ENCODE peak calls at places on chromosome 15, in five cellular contexts. Z is lower lobe of right lung, P is fibroblast of lung, H is psoas muscle, E is foreskin fibroblast. I is an unnamed sample.

GRCh38 chr15:79035111-79035601 is 55.4 kb downstream of the RASGRF1 start:
- DNase-seq in Z (no peak), P (no peak), H (no peak), E (no peak), I (no peak)

GRCh38 chr15:50854594-50855490 is 53.6 kb upstream of the AP4E1 start:
- DNase-seq in Z (no peak), P (no peak), H (no peak), E (peak; percentile 6), I (no peak)

GRCh38 chr15:77611767-77612166 is 20.9 kb downstream of the LINGO1 start:
- DNase-seq in Z (no peak), P (no peak), H (no peak), E (no peak), I (no peak)

GRCh38 chr15:92391640-92392039 is 2.0 kb upstream of the ST8SIA2 start:
- DNase-seq in Z (no peak), P (peak; percentile 45), H (no peak), E (no peak), I (peak; percentile 3)

GRCh38 chr15:58441376-58442070 is 9.7 kb downstream of the LIPC start:
- DNase-seq in Z (no peak), P (peak; percentile 90), H (no peak), E (peak; percentile 81), I (peak; percentile 89)

GRCh38 chr15:72198410-72199270 is 1.1 kb upstream of the GRAMD2A start:
- DNase-seq in Z (peak; percentile 71), P (no peak), H (no peak), E (no peak), I (no peak)

GRCh38 chr15:22794063-22794462 is 7.6 kb downstream of the NIPA1 start:
- DNase-seq in Z (no peak), P (no peak), H (no peak), E (no peak), I (no peak)

GRCh38 chr15:58179741-58180381 is 41.7 kb downstream of the AQP9 start:
- DNase-seq in Z (no peak), P (peak; percentile 17), H (no peak), E (peak; percentile 38), I (peak; percentile 77)

GRCh38 chr15:73928971-73929627 is 2.8 kb downstream of the LOXL1 start:
- DNase-seq in Z (peak; percentile 24), P (no peak), H (no peak), E (no peak), I (no peak)

GRCh38 chr15:80839764-80840130 is 60.6 kb downstream of the CEMIP start:
- DNase-seq in Z (no peak), P (no peak), H (no peak), E (no peak), I (no peak)

GRCh38 chr15:23503546-23503945 is 56.5 kb upstream of the GOLGA6L2 start:
- DNase-seq in Z (no peak), P (no peak), H (no peak), E (no peak), I (no peak)

GRCh38 chr15:96122077-96123027 is 208.1 kb upstream of the NR2F2 start:
- DNase-seq in Z (no peak), P (peak; percentile 30), H (no peak), E (peak; percentile 14), I (peak; percentile 31)

GRCh38 chr15:28885630-28886430 is at the start of gene APBA2:
- DNase-seq in Z (no peak), P (peak; percentile 50), H (no peak), E (no peak), I (peak; percentile 38)

GRCh38 chr15:91853501-91853967 is at the start of gene SLCO3A1:
- DNase-seq in Z (peak; percentile 90), P (peak; percentile 57), H (peak; percentile 82), E (peak; percentile 6), I (peak; percentile 78)

GRCh38 chr15:67120839-67121540 is 55.6 kb downstream of the SMAD3 start:
- DNase-seq in Z (peak; percentile 89), P (peak; percentile 92), H (peak; percentile 91), E (peak; percentile 93), I (peak; percentile 95)

GRCh38 chr15:97652700-97653167 is 307.8 kb upstream of the ARRDC4 start:
- DNase-seq in Z (no peak), P (no peak), H (no peak), E (no peak), I (no peak)

GRCh38 chr15:58146734-58147133 is 8.6 kb downstream of the AQP9 start:
- DNase-seq in Z (no peak), P (no peak), H (no peak), E (peak; percentile 57), I (peak; percentile 58)

GRCh38 chr15:48221885-48222284 is 15.8 kb downstream of the SLC12A1 start:
- DNase-seq in Z (no peak), P (peak; percentile 3), H (no peak), E (no peak), I (no peak)

GRCh38 chr15:34470091-34470490 is 32.5 kb upstream of the GOLGA8A start:
- DNase-seq in Z (no peak), P (no peak), H (no peak), E (no peak), I (no peak)

GRCh38 chr15:86916671-86917450 is 837.2 kb downstream of the AGBL1 start:
- DNase-seq in Z (no peak), P (no peak), H (no peak), E (no peak), I (no peak)

GRCh38 chr15:86919581-86919980 is 839.9 kb downstream of the AGBL1 start:
- DNase-seq in Z (no peak), P (no peak), H (no peak), E (no peak), I (no peak)

GRCh38 chr15:86911022-86911421 is 831.4 kb downstream of the AGBL1 start:
- DNase-seq in Z (no peak), P (no peak), H (no peak), E (no peak), I (no peak)

DNA sequence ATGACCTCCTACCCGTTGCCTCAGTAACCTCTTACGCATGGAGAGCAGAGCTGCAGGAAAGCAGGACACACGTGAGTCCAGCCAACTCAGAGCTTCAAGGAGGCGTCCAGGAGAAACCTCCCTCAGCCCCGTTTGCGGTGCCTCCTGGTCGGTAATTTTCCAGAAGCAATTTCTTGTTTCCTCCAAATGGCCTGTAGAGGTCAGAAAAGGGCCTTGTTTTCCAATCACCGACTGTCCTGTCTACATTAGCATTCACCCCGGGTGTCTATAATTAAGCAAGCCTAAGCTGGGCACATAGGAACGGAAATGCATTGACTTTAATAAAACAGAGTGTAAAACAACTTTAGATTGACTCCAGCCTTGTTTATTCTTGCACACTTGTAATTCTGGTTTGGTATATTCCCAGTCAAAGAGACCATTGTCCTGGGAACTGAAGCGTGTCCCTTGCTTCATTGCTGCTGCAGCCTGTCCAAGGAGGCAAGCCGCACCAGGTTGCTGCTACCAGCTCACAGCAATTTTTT is 836.2 kb downstream of the AGBL1 start:
- DNase-seq in Z (no peak), P (peak; percentile 72), H (no peak), E (no peak), I (peak; percentile 70)
- TF ChIP-seq CTCF in Z (peak; percentile 46), P (peak; percentile 52), H (peak; percentile 48), E (peak; percentile 54), I (peak; percentile 54)

GRCh38 chr15:49428392-49429095 is 5.5 kb downstream of the FGF7 start:
- DNase-seq in Z (no peak), P (peak; percentile 40), H (no peak), E (peak; percentile 67), I (peak; percentile 65)
- H3K4me3 ChIP-seq in Z (peak overlapping the region; percentile 47), P (peak overlapping the region; percentile 73), H (peak overlapping the region; percentile 53), E (peak overlapping the region; percentile 76), I (no peak overlapping the region)

DNA sequence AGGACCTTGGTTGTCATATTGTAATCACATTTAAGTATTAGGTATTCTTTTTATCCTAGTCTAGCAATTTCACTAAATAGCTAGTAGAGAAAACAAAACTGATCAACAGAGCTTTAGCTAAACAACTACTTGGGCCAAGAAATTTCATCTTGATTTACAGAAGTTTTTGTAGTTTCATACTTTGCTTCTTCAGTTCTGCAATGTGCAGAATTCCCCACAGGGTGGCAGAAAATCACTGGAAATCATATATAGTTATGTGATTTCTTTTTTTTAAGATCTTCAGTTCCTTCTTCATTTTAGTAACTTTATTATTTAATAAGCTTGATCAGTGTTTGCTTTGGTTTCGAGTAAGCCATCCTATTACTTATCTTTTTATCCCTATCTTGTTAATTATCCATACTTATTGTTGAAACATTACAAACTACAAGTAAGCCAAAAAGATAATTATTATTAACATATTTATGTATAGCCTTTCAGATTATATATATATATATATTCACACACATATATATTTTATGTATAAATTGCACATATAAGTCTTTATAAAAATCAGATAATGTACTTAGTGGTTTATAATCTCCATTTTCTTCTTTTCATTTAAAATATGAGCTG is 2.2 kb upstream of the BNIP2 start:
- DNase-seq in Z (no peak), P (peak; percentile 29), H (no peak), E (peak; percentile 20), I (peak; percentile 74)
- TF ChIP-seq CTCF in Z (peak; percentile 69), P (peak; percentile 57), H (peak; percentile 84), E (peak; percentile 59), I (peak; percentile 74)

DNA sequence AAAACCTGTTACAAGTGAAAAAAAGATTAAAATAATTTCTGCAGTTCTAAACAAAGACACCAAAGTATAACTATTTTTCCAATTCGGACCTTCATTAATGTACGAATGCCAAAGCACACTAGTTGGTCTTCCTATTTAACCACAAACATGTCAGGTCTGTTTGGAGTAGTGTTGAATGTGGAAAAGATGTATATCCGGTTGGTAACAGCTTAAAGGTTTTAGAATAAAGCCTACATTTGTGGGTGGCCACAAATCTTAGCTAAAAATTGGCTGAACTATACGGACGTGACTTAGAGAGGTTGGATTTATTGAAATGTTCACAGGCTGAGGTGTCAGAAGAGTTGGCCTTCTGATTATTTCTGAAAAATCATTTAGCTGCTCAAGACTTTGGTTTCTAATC is 78.4 kb downstream of the FSIP1 start:
- DNase-seq in Z (no peak), P (peak; percentile 48), H (no peak), E (no peak), I (no peak)
- H3K4me3 ChIP-seq in Z (no peak overlapping the region), P (no peak overlapping the region), H (no peak overlapping the region), E (no peak overlapping the region), I (no peak overlapping the region)

GRCh38 chr15:53354905-53355304 is 404.6 kb downstream of the WDR72 start:
- DNase-seq in Z (no peak), P (no peak), H (no peak), E (no peak), I (no peak)
- TF ChIP-seq CTCF in Z (no peak), P (no peak), H (no peak), E (no peak), I (no peak)

I was measured in cardiac fibroblast.